ENCODE peak calls at places on chromosomes 12 and 14, in five cellular contexts. One of them, this sample, is unnamed.

GRCh38 chr12:103569278-103569677 is 17.8 kb upstream of the STAB2 start:
- DNase-seq in NCI-H82: no peak
- DNase-seq in AG04450: no peak
- DNase-seq in HFFc6: no peak
- DNase-seq in Right ventricle myocardium superior: no peak
- DNase-seq in this sample: no peak

GRCh38 chr12:131061041-131061806 is 107.5 kb downstream of the ADGRD1 start:
- DNase-seq in AG04450: no peak
- DNase-seq in NCI-H82: peak; percentile 21
- DNase-seq in Right ventricle myocardium superior: no peak
- DNase-seq in HFFc6: no peak
- DNase-seq in this sample: no peak

GRCh38 chr12:77940011-77940423 is 109.3 kb downstream of the NAV3 start:
- DNase-seq in AG04450: peak; percentile 51
- DNase-seq in HFFc6: peak; percentile 89
- DNase-seq in Right ventricle myocardium superior: no peak
- DNase-seq in NCI-H82: no peak
- DNase-seq in this sample: no peak

GRCh38 chr12:6458281-6459003 is 6.6 kb downstream of the TAPBPL start:
- DNase-seq in HFFc6: no peak
- DNase-seq in AG04450: no peak
- DNase-seq in Right ventricle myocardium superior: no peak
- DNase-seq in NCI-H82: no peak
- DNase-seq in this sample: no peak

GRCh38 chr12:116492703-116493324 is 66.4 kb upstream of the MAP1LC3B2 start:
- DNase-seq in AG04450: no peak
- DNase-seq in NCI-H82: peak; percentile 32
- DNase-seq in HFFc6: peak; percentile 83
- DNase-seq in Right ventricle myocardium superior: no peak
- DNase-seq in this sample: no peak

GRCh38 chr14:100640481-100641273 is 53.5 kb upstream of the BEGAIN start:
- DNase-seq in NCI-H82: no peak
- DNase-seq in AG04450: no peak
- DNase-seq in Right ventricle myocardium superior: no peak
- DNase-seq in HFFc6: no peak
- DNase-seq in this sample: peak; percentile 14

GRCh38 chr12:93713060-93713459 is 35.9 kb downstream of the CRADD start:
- DNase-seq in AG04450: no peak
- DNase-seq in Right ventricle myocardium superior: no peak
- DNase-seq in NCI-H82: no peak
- DNase-seq in HFFc6: no peak
- DNase-seq in this sample: no peak

GRCh38 chr12:114848661-114849060 is 164.7 kb upstream of the TBX3 start:
- DNase-seq in NCI-H82: no peak
- DNase-seq in AG04450: peak; percentile 56
- DNase-seq in HFFc6: peak; percentile 35
- DNase-seq in Right ventricle myocardium superior: no peak
- DNase-seq in this sample: no peak

GRCh38 chr14:102275866-102276265 is 29.1 kb downstream of the MOK start:
- DNase-seq in Right ventricle myocardium superior: no peak
- DNase-seq in NCI-H82: no peak
- DNase-seq in AG04450: no peak
- DNase-seq in HFFc6: no peak
- DNase-seq in this sample: no peak

GRCh38 chr14:70036665-70037064 is 152.1 kb downstream of the SLC8A3 start:
- DNase-seq in HFFc6: no peak
- DNase-seq in Right ventricle myocardium superior: no peak
- DNase-seq in AG04450: no peak
- DNase-seq in NCI-H82: peak; percentile 14
- DNase-seq in this sample: peak; percentile 70

GRCh38 chr14:105069887-105070759 is 4.9 kb upstream of the GPR132 start:
- DNase-seq in Right ventricle myocardium superior: peak; percentile 75
- DNase-seq in NCI-H82: no peak
- DNase-seq in HFFc6: no peak
- DNase-seq in AG04450: no peak
- DNase-seq in this sample: no peak